ENCODE peak calls at places on chromosomes 13 and 19, in ten cellular contexts. S is fibroblast of villous mesenchyme; X is AG04449; L is LNCaP clone FGC; C is colonic mucosa; B is DND-41; A is NB4; G is HepG2; D is CD4-positive, alpha-beta memory T cell; H is mesendoderm. J is an unnamed sample.

GRCh38 chr19:52689804-52690394 is 44.9 kb downstream of the ZNF611 start:
- DNase-seq in S (no peak), A (peak), L (no peak), C (peak), G (no peak), X (no peak), D (no peak), H (peak), B (peak), J (no peak)

GRCh38 chr13:73096173-73097117 is 37.6 kb downstream of the KLF5 start:
- DNase-seq in D (no peak), L (no peak), G (peak), A (no peak), C (no peak), H (peak), X (no peak), S (no peak), B (no peak), J (no peak)

GRCh38 chr13:59422646-59423045 is 741.1 kb downstream of the DIAPH3 start:
- DNase-seq in X (no peak), B (no peak), H (peak), D (no peak), S (no peak), L (no peak), G (no peak), C (no peak), A (peak), J (no peak)

GRCh38 chr13:44365008-44365407 is 8.6 kb upstream of the SERP2 start:
- DNase-seq in C (no peak), G (no peak), L (no peak), B (no peak), S (peak), A (no peak), D (no peak), X (no peak), H (peak), J (no peak)

GRCh38 chr19:23070353-23070781 is 46.5 kb upstream of the ZNF730 start:
- DNase-seq in A (peak), L (no peak), H (peak), C (peak), X (no peak), D (no peak), G (no peak), B (no peak), S (peak), J (no peak)

GRCh38 chr13:113842336-113843062 is 21.4 kb downstream of the GAS6 start:
- DNase-seq in G (no peak), S (no peak), D (no peak), B (no peak), H (no peak), A (no peak), L (no peak), C (no peak), X (no peak), J (no peak)

GRCh38 chr13:33285420-33286124 is at the start of gene STARD13:
- DNase-seq in C (peak), G (peak), B (no peak), S (peak), X (peak), D (no peak), L (peak), H (peak), A (peak), J (no peak)

GRCh38 chr19:51422053-51422448 is 4.6 kb upstream of the SIGLEC10 start:
- DNase-seq in B (peak), D (peak), H (peak), C (peak), X (no peak), G (peak), A (peak), L (peak), S (peak), J (peak)

GRCh38 chr13:49791753-49792549 is 531 bp downstream of the KPNA3 start:
- DNase-seq in G (no peak), D (peak), A (peak), B (peak), S (peak), C (peak), H (peak), X (no peak), L (no peak), J (no peak)

GRCh38 chr19:33705860-33706259 is 84.1 kb downstream of the CHST8 start:
- DNase-seq in C (no peak), S (no peak), H (no peak), X (no peak), A (no peak), G (no peak), D (no peak), L (no peak), B (no peak), J (no peak)

GRCh38 chr13:111539791-111540446 is 219.5 kb downstream of the TEX29 start:
- DNase-seq in G (no peak), C (no peak), S (no peak), L (no peak), H (no peak), A (peak), X (no peak), D (no peak), B (no peak), J (no peak)

GRCh38 chr19:55012294-55012693 is 25.8 kb downstream of the GP6 start:
- DNase-seq in X (no peak), L (no peak), B (no peak), G (no peak), C (no peak), A (no peak), D (no peak), H (peak), S (no peak), J (no peak)

GRCh38 chr19:42253245-42254082 is 1.5 kb downstream of the ERF start:
- DNase-seq in L (no peak), G (peak), S (peak), A (peak), X (no peak), C (peak), D (peak), H (peak), B (peak), J (no peak)

GRCh38 chr19:47545061-47545948 is 27.6 kb downstream of the ZNF541 start:
- DNase-seq in D (no peak), L (no peak), C (no peak), G (no peak), X (no peak), B (no peak), S (no peak), H (no peak), A (no peak), J (no peak)

GRCh38 chr13:51715613-51716012 is 88.3 kb downstream of the DHRS12 start:
- DNase-seq in H (no peak), D (no peak), L (no peak), C (no peak), S (no peak), X (no peak), B (no peak), A (no peak), G (no peak), J (no peak)

GRCh38 chr13:76884167-76884566 is 2.0 kb downstream of the KCTD12 start:
- DNase-seq in X (no peak), A (peak), C (peak), S (peak), B (no peak), L (no peak), H (peak), D (no peak), G (no peak), J (no peak)

DNA sequence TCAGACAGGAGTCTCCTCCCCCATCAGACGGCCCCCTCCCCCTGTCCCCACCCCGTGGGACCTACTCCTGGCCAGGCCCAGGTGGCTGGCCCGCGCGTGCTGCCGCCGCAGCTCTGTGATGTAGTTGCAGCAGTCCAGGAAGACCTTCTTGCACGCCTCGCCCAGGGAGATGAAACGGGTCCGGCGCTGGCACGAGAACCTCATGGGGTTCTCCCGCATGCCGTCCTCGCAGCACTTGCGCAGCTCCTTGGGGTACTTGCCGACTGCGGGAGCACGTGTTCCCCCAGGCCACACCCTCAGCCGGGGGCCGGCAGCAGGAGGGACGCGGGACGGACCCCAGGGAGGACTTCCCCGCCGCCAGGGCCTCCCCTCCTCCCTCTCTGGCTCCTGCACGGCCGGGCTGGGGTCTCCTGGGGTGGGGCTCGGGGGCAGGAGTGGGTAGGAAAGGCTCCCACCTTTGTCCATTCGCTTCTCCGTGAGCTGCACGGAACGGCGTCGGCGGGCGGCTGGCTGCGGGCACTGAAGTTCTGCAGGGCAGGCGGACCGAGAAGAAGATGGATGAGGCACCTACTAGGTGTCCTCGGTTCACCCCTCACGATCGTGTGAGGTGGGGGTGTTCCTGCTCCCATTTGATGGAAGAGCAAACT is 13.3 kb downstream of the C3 start:
- DNase-seq in C (no peak), D (no peak), A (no peak), L (no peak), G (no peak), X (no peak), H (no peak), B (no peak), S (no peak), J (no peak)
- H3K4me3 ChIP-seq in C (no peak), D (no peak), A (no peak), L (no peak), G (no peak), X (no peak), H (no peak), B (no peak), S (no peak), J (no peak)

GRCh38 chr19:18607222-18608101 is 863 bp upstream of the CRLF1 start:
- DNase-seq in A (no peak), X (no peak), C (no peak), H (no peak), B (no peak), L (no peak), D (no peak), S (no peak), G (no peak), J (no peak)
- H3K4me3 ChIP-seq in A (no peak), X (no peak), C (no peak), H (no peak), B (no peak), L (no peak), D (no peak), S (no peak), G (peak), J (no peak)

GRCh38 chr13:36297259-36297599 is 385 bp downstream of the CCDC169 start:
- DNase-seq in H (no peak), G (no peak), D (no peak), A (peak), L (no peak), C (peak), S (peak), X (no peak), B (no peak), J (no peak)

GRCh38 chr13:36297600-36298338 is at the start of gene CCDC169:
- DNase-seq in L (no peak), X (no peak), H (peak), A (peak), S (peak), D (peak), B (no peak), C (peak), G (peak), J (no peak)

GRCh38 chr13:36294061-36294460 is 3.6 kb downstream of the CCDC169 start:
- DNase-seq in S (no peak), D (no peak), C (no peak), X (no peak), G (no peak), B (no peak), H (peak), L (no peak), A (peak), J (no peak)

GRCh38 chr13:36302289-36302688 is 4.7 kb upstream of the CCDC169 start:
- DNase-seq in L (peak), S (no peak), A (no peak), C (no peak), X (no peak), G (no peak), B (no peak), D (no peak), H (no peak), J (no peak)

DNA sequence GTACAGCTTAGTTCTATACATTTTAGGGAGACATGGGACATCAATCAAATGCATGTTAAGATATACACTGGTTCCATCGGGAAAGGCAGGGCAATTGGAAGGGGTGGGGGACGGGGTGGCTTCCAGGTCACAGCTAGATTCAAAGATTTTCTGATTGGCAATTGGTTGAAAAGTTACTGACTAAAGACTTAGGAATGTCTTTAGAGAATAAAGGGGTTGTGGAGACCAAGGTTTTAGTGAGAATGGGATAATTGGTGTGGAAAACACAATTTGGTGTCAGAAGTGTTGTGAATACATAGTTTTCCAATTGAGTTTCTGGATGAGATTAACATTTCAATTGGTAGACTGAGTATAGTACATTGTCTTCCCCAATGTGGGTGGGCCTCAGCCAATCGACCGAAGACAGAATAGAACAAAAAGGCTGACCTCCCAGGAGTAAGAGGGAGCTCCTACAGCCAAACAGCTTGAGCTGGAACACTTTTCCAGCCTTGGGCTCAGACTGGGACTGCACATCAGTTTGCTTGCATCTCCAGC is 988 bp upstream of the CCDC169 start:
- DNase-seq in H (peak), D (no peak), B (no peak), L (no peak), G (no peak), A (peak), S (no peak), X (no peak), C (no peak), J (no peak)
- H3K4me3 ChIP-seq in H (no peak), D (no peak), B (no peak), L (no peak), G (no peak), A (peak), S (no peak), X (no peak), C (no peak), J (no peak)

GRCh38 chr19:40600086-40600917 is 867 bp upstream of the LTBP4 start:
- DNase-seq in L (no peak), D (no peak), G (no peak), S (no peak), C (no peak), X (no peak), B (no peak), H (no peak), A (no peak), J (no peak)

GRCh38 chr19:40601061-40601973 is at the start of gene LTBP4:
- DNase-seq in G (no peak), X (no peak), H (no peak), S (peak), L (no peak), D (no peak), A (no peak), B (no peak), C (peak), J (no peak)

GRCh38 chr19:40598918-40599307 is 2.3 kb upstream of the LTBP4 start:
- DNase-seq in D (no peak), B (no peak), S (no peak), X (no peak), L (no peak), C (no peak), A (no peak), G (no peak), H (no peak), J (no peak)

GRCh38 chr19:40598121-40598917 is 2.9 kb upstream of the LTBP4 start:
- DNase-seq in A (peak), B (peak), G (peak), C (peak), D (peak), H (peak), L (no peak), S (peak), X (no peak), J (peak)

GRCh38 chr19:40599331-40600085 is 1.7 kb upstream of the LTBP4 start:
- DNase-seq in X (no peak), L (no peak), H (no peak), C (no peak), A (no peak), D (no peak), G (no peak), S (no peak), B (peak), J (no peak)
- H3K4me3 ChIP-seq in X (no peak), L (no peak), H (no peak), C (no peak), A (no peak), D (no peak), G (no peak), S (no peak), B (no peak), J (no peak)

GRCh38 chr19:726993-727956 is 18.5 kb downstream of the PALM start:
- DNase-seq in L (no peak), G (no peak), B (no peak), A (no peak), C (no peak), H (no peak), X (no peak), S (no peak), D (no peak), J (no peak)
- H3K4me3 ChIP-seq in L (no peak), G (no peak), B (no peak), A (no peak), C (no peak), H (no peak), X (no peak), S (no peak), D (no peak), J (no peak)

DNA sequence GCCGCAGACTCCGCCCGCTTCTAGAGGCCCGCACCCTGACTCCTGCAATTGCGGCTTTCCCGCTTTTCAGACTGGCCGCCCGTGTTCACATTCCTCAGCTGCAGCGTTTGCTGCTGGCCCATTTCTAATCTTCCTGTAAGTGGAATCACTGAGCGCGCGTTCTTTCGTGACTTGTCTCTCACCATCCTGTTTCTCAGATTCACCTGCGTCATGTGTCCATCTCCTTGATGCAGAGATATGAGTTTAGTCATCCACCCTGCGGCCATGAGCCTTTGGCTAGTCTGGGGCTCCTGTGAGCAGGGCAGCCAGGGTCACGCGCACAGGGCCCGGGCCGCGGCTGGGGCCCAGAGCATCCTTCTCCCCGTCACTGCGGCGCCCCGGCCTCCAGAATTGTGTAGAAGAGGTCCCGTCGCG is 110.0 kb downstream of the CRYL1 start:
- DNase-seq in C (no peak), G (no peak), S (no peak), H (no peak), A (no peak), X (no peak), D (no peak), B (no peak), L (no peak), J (no peak)
- H3K4me3 ChIP-seq in C (no peak), G (no peak), S (no peak), H (no peak), A (no peak), X (no peak), D (no peak), B (no peak), L (no peak), J (no peak)

GRCh38 chr19:17347877-17348276 is 10.5 kb downstream of the GTPBP3 start:
- DNase-seq in S (no peak), H (no peak), X (no peak), A (no peak), C (no peak), G (no peak), D (no peak), L (no peak), B (no peak), J (no peak)

GRCh38 chr19:17341845-17342244 is 4.5 kb downstream of the GTPBP3 start:
- DNase-seq in A (no peak), B (no peak), X (no peak), C (no peak), S (no peak), H (no peak), G (no peak), D (no peak), L (no peak), J (no peak)

GRCh38 chr19:17347361-17347760 is 10.0 kb downstream of the GTPBP3 start:
- DNase-seq in H (no peak), L (no peak), X (no peak), C (no peak), D (no peak), G (no peak), B (no peak), S (no peak), A (no peak), J (no peak)

GRCh38 chr19:17348700-17349099 is 11.3 kb downstream of the GTPBP3 start:
- DNase-seq in B (no peak), S (no peak), X (no peak), G (peak), D (no peak), L (no peak), A (no peak), H (peak), C (no peak), J (no peak)

DNA sequence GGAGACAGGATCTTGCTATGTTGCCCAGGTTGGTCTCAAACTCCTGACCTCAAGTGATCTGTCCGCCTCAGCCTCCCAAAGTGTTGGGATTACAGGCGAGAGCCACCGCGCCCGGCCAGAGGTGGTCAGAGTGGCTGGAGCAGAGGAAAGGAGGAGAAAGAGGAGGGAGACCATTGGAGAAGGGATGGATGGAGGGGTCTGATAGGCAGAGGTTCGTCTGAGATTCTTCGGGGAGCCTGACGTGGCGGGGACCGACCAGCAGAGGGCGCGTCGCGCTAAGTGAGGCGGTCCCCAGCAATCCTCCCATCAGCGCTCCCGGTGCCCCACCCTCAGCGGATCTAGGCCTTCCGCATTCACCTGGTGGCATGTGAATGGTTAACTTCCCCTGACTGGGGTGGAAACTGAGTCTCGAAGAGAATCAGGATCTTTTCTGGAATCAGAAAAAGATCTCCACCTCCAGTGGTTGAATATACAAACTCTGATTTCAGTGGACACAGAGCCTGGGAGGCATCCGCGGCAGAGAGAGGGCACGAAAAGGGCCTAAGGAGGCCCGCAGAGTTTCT is 8.8 kb downstream of the GTPBP3 start:
- DNase-seq in D (peak), A (peak), G (peak), S (peak), H (peak), X (no peak), B (peak), L (no peak), C (peak), J (peak)
- H3K4me3 ChIP-seq in D (no peak), A (no peak), G (no peak), S (no peak), H (no peak), X (no peak), B (no peak), L (no peak), C (no peak), J (no peak)

DNA sequence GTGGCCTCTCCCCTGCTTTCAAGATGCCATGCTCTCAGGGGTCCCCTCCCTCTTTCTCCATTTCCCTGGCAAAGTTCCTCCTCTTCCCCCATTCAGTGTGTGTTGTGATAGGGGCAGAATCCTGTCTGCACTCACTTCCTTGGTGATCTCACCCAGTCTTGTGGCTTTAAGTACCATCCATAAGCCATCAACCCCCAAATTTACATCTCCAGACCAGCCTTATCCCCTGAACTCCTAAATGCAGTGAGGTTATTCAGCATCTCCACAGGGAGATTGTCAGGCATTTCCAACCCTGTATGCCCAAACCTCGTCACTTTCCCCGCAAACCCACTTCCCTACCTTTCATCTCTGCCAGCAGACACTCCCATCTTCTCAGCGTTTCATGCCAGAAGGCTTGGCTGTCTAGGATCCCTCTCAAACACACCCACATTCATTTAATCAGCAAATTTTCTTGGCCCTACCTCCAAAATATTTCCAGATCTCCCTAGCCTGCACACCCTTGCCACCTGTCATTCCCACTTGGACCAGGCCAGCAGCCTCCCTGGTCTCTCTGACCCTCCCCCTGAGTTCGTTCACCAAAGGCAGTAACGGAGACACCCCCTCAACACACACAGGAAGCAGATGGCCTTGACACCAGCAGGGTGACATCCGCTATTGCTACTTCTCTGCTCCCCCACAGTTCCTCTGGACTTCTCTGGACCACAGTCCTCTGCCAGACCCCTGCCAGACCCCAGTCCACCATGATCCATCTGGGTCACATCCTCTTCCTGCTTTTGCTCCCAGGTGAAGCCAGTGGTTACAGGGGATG is at the start of gene HCST:
- DNase-seq in A (peak), B (peak), H (no peak), D (peak), G (no peak), S (no peak), L (no peak), X (no peak), C (no peak), J (peak)
- H3K4me3 ChIP-seq in A (peak), B (peak), H (no peak), D (peak), G (peak), S (peak), L (peak), X (peak), C (peak), J (peak)